ENCODE peak calls at places on chromosomes 7 and 10, in four cellular contexts. R is HepG2, O is A549, Z is GM12878. B is an unnamed sample.

GRCh38 chr7:47474937-47475879 is 106.7 kb downstream of the TNS3 start:
- DNase-seq in R (peak), O (peak), Z (peak), B (peak)

GRCh38 chr10:122374246-122374858 is at the start of gene PLEKHA1:
- DNase-seq in R (peak), O (peak), Z (peak), B (peak)

GRCh38 chr10:29658984-29659769 is 24.4 kb upstream of the SVIL start:
- DNase-seq in R (peak), O (peak), Z (peak), B (peak)

GRCh38 chr7:71518880-71519279 is 386.9 kb downstream of the GALNT17 start:
- DNase-seq in R (no peak), O (no peak), Z (no peak), B (no peak)

GRCh38 chr7:24608504-24608903 is 35.3 kb downstream of the PALS2 start:
- DNase-seq in R (no peak), O (no peak), Z (no peak), B (no peak)

GRCh38 chr7:39703143-39703542 is 79.8 kb downstream of the RALA start:
- DNase-seq in R (no peak), O (peak), Z (no peak), B (peak)

GRCh38 chr10:8393531-8393930 is 339.0 kb downstream of the GATA3 start:
- DNase-seq in R (no peak), O (no peak), Z (no peak), B (no peak)

GRCh38 chr10:87861566-87861952 is 1.8 kb downstream of the KLLN start:
- DNase-seq in R (peak), O (no peak), Z (peak), B (peak)

GRCh38 chr7:42068554-42069280 is 168.3 kb downstream of the GLI3 start:
- DNase-seq in R (no peak), O (no peak), Z (no peak), B (no peak)

GRCh38 chr10:36280396-36280795 is 638.3 kb upstream of the FZD8 start:
- DNase-seq in R (no peak), O (peak), Z (no peak), B (no peak)

GRCh38 chr10:78706256-78706655 is 362.5 kb upstream of the ZMIZ1 start:
- DNase-seq in R (no peak), O (no peak), Z (no peak), B (no peak)

GRCh38 chr10:113446739-113447138 is 106.1 kb upstream of the HABP2 start:
- DNase-seq in R (no peak), O (no peak), Z (no peak), B (no peak)

GRCh38 chr10:132785433-132786278 is at the start of gene NKX6-2:
- DNase-seq in R (no peak), O (no peak), Z (no peak), B (no peak)

GRCh38 chr10:60992661-60993060 is 48.7 kb upstream of the RHOBTB1 start:
- DNase-seq in R (no peak), O (no peak), Z (no peak), B (no peak)

GRCh38 chr7:24824896-24825295 is 67.6 kb upstream of the GSDME start:
- DNase-seq in R (no peak), O (no peak), Z (no peak), B (no peak)

GRCh38 chr7:42010751-42011150 is 226.3 kb downstream of the GLI3 start:
- DNase-seq in R (no peak), O (no peak), Z (no peak), B (no peak)

GRCh38 chr7:18265611-18266281 is 229.8 kb upstream of the HDAC9 start:
- DNase-seq in R (no peak), O (no peak), Z (no peak), B (no peak)

GRCh38 chr7:460374-461117 is 59.1 kb downstream of the PDGFA start:
- DNase-seq in R (peak), O (no peak), Z (no peak), B (no peak)
- TF ChIP-seq EP300 in R (no peak), O (no peak), Z (no peak), B (no peak)

GRCh38 chr10:120429395-120429794 is 27.6 kb upstream of the PLPP4 start:
- DNase-seq in R (no peak), O (no peak), Z (no peak), B (no peak)

GRCh38 chr10:120436431-120437142 is 20.4 kb upstream of the PLPP4 start:
- DNase-seq in R (no peak), O (no peak), Z (no peak), B (peak)

GRCh38 chr10:120432209-120432608 is 24.8 kb upstream of the PLPP4 start:
- DNase-seq in R (no peak), O (no peak), Z (no peak), B (no peak)

GRCh38 chr10:120431356-120431755 is 25.7 kb upstream of the PLPP4 start:
- DNase-seq in R (no peak), O (no peak), Z (no peak), B (no peak)

GRCh38 chr10:120433176-120433575 is 23.9 kb upstream of the PLPP4 start:
- DNase-seq in R (no peak), O (no peak), Z (no peak), B (no peak)
- TF ChIP-seq ESRRA in R (no peak), O (no peak), Z (no peak), B (no peak)

DNA sequence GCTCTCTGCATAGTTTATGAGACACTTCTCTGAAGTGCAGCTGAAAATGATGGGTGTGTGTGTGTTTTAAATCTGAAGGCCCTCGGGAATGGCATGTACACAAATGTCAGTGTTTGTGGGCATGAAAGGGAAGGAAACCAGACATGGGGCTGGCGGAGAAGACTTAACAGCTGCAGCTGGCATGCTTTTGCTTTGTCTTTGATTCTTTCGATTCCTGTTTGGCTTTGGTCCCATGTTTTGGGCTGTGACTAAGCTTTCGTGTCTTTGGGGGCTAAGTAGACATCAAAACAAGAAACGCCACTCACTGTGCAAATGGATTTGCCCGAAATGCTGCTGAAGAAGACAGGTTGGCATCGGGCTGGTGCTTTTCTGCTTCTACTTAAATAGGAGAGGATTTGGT is 179.3 kb downstream of the PFKFB3 start:
- DNase-seq in R (no peak), O (no peak), Z (peak), B (no peak)
- TF ChIP-seq EP300 in R (no peak), O (no peak), Z (no peak), B (no peak)

GRCh38 chr7:66886152-66886551 is 34.9 kb upstream of the TMEM248 start:
- DNase-seq in R (no peak), O (no peak), Z (peak), B (no peak)

GRCh38 chr7:66877577-66878300 is 43.3 kb upstream of the TMEM248 start:
- DNase-seq in R (no peak), O (no peak), Z (peak), B (no peak)

GRCh38 chr7:66880009-66880554 is 40.9 kb upstream of the TMEM248 start:
- DNase-seq in R (no peak), O (no peak), Z (no peak), B (no peak)

GRCh38 chr7:66883716-66884115 is 37.3 kb upstream of the TMEM248 start:
- DNase-seq in R (no peak), O (no peak), Z (no peak), B (no peak)
- TF ChIP-seq ESRRA in R (no peak), O (no peak), Z (no peak), B (no peak)

GRCh38 chr10:117796394-117796793 is 250.3 kb downstream of the RAB11FIP2 start:
- DNase-seq in R (no peak), O (no peak), Z (no peak), B (no peak)
- TF ChIP-seq EP300 in R (no peak), O (no peak), Z (no peak), B (no peak)

GRCh38 chr10:95275726-95276366 is 15.0 kb downstream of the PDLIM1 start:
- DNase-seq in R (no peak), O (no peak), Z (no peak), B (no peak)

GRCh38 chr10:95276367-95277200 is 14.2 kb downstream of the PDLIM1 start:
- DNase-seq in R (no peak), O (no peak), Z (no peak), B (no peak)

GRCh38 chr10:95277201-95277570 is 13.6 kb downstream of the PDLIM1 start:
- DNase-seq in R (no peak), O (no peak), Z (no peak), B (no peak)

GRCh38 chr10:95277614-95278013 is 13.2 kb downstream of the PDLIM1 start:
- DNase-seq in R (no peak), O (no peak), Z (no peak), B (no peak)

GRCh38 chr10:95273393-95274312 is 17.1 kb downstream of the PDLIM1 start:
- DNase-seq in R (peak), O (peak), Z (no peak), B (no peak)
- TF ChIP-seq ESRRA in R (peak), O (no peak), Z (no peak), B (no peak)

GRCh38 chr7:92904292-92905131 is 68.1 kb upstream of the CDK6 start:
- DNase-seq in R (peak), O (no peak), Z (peak), B (peak)
- TF ChIP-seq EP300 in R (no peak), O (no peak), Z (peak), B (peak)

GRCh38 chr7:55020481-55020871 is 1.7 kb downstream of the EGFR start:
- DNase-seq in R (no peak), O (peak), Z (no peak), B (no peak)
- TF ChIP-seq ESRRA in R (no peak), O (no peak), Z (no peak), B (no peak)

DNA sequence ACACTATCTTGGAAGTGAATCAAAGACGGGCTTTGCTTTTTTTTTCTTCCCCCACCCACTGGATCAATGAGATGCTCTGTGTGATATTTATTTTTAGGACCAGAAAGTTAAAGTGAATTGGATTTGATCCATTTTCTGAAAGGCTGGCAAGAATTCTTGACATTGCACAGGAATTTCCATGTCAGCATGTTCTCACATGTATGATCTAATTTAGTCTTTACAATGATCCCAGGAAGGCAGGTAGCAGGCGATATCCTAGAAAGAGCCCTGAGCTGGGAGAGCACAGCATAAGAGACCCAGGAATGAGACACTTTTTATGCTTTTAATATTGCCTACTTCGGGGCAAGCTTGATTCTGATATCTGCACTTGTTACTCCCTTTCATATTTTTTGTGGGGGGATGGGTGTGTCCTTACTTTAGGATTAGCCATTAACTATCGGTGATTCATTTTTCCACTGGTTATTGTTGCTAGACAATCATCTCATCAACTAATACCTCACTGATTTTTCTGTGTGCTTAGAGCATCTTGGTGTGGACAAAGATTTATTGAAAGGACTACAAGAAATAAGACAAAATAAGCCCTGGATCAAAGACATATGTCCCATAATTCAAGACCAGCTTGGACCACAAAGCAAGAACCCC is 58.1 kb downstream of the NRP1 start:
- DNase-seq in R (no peak), O (no peak), Z (no peak), B (no peak)
- TF ChIP-seq EP300 in R (no peak), O (no peak), Z (no peak), B (no peak)

B was measured in K562.